ENCODE peak calls at places on chromosomes 4 and X, in nine cellular contexts. C is mammary epithelial cell; B is GM23338; F is left ventricle myocardium inferior; A is mesendoderm; U is H1; Y is cardiac muscle cell; D is CD8-positive, alpha-beta T cell; M is CD4-positive, alpha-beta memory T cell. N is an unnamed sample.

GRCh38 chr4:46124773-46125172 is 919 bp upstream of the GABRG1 start:
- DNase-seq in C (no peak), A (peak; percentile 74), F (no peak), D (no peak), U (peak; percentile 61), B (peak; percentile 83), Y (no peak), M (no peak), N (no peak)

GRCh38 chr4:81436928-81437327 is 34.8 kb downstream of the RASGEF1B start:
- DNase-seq in M (no peak), D (no peak), Y (no peak), B (no peak), C (no peak), F (no peak), U (no peak), A (no peak), N (no peak)

GRCh38 chrX:150879855-150880807 is 18.3 kb downstream of the CD99L2 start:
- DNase-seq in A (no peak), F (no peak), Y (no peak), U (no peak), B (no peak), M (no peak), D (no peak), C (no peak), N (no peak)

GRCh38 chr4:15158410-15159091 is 156.3 kb downstream of the CPEB2 start:
- DNase-seq in M (no peak), D (no peak), Y (no peak), C (no peak), B (peak; percentile 22), U (no peak), A (peak; percentile 65), F (no peak), N (no peak)

GRCh38 chrX:42746606-42747005 is 31.4 kb downstream of the PPP1R2C start:
- DNase-seq in C (no peak), F (no peak), B (no peak), U (no peak), A (no peak), D (no peak), Y (peak; percentile 93), M (no peak), N (no peak)

GRCh38 chr4:2861631-2862436 is 18.2 kb downstream of the ADD1 start:
- DNase-seq in M (no peak), F (no peak), C (no peak), B (no peak), U (peak; percentile 39), D (no peak), Y (no peak), A (no peak), N (no peak)

GRCh38 chr4:3372933-3373465 is 68.8 kb upstream of the HGFAC start:
- DNase-seq in U (no peak), M (no peak), C (no peak), Y (no peak), D (peak; percentile 25), F (peak; percentile 68), B (no peak), A (no peak), N (peak; percentile 83)

GRCh38 chr4:31236635-31237173 is 516.5 kb downstream of the PCDH7 start:
- DNase-seq in A (no peak), M (no peak), C (no peak), U (no peak), Y (no peak), D (no peak), B (no peak), F (no peak), N (no peak)

GRCh38 chr4:156173937-156174336 is 220.3 kb upstream of the CTSO start:
- DNase-seq in A (no peak), D (no peak), C (no peak), B (no peak), Y (no peak), U (no peak), F (no peak), M (no peak), N (no peak)

GRCh38 chr4:156173481-156173880 is 219.8 kb upstream of the CTSO start:
- DNase-seq in Y (no peak), C (no peak), B (no peak), U (no peak), M (no peak), F (no peak), D (no peak), A (no peak), N (no peak)

GRCh38 chr4:156168288-156168687 is 214.6 kb upstream of the CTSO start:
- DNase-seq in U (no peak), M (no peak), B (no peak), D (no peak), A (no peak), Y (no peak), F (no peak), C (no peak), N (no peak)

GRCh38 chr4:156169011-156169410 is 215.3 kb upstream of the CTSO start:
- DNase-seq in U (peak; percentile 46), M (no peak), B (peak; percentile 73), F (peak; percentile 17), Y (peak; percentile 89), C (peak; percentile 80), D (no peak), A (peak; percentile 83), N (peak; percentile 46)

GRCh38 chr4:156169861-156170260 is 216.2 kb upstream of the CTSO start:
- DNase-seq in D (no peak), F (no peak), A (peak; percentile 73), U (no peak), B (peak; percentile 22), C (no peak), M (no peak), Y (no peak), N (no peak)
- H3K27ac ChIP-seq in D (no peak overlapping the region), F (peak overlapping the region; percentile 14), A (no peak overlapping the region), U (no peak overlapping the region), B (no peak overlapping the region), C (no peak overlapping the region), M (no peak overlapping the region), Y (no peak overlapping the region), N (no peak overlapping the region)

DNA sequence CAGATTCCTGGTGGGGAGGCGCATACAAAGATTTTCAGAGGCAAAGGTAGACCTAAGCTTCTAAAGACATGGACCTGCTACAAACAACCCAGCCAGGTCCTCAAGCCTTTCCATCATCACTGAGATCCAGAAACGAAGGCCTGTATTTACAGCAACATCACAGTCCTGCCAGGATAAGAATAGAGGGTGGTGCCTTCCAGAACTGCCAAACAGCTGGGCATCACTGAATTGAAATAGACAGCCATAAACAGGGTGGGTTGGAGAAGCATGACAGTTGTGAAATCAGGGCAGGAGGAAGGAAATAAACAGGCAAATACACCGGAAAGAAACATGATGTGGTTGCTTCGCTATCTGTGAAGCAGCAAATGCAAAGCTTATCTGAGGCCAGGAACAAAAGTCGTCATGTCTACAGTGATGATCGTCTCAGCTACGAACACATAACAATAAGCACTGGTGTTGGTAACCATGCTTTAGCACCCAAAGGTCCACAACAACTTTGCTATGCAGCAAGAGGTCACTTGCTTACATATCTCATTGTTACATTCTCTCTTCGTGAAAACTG is 6.7 kb upstream of the TMEM154 start:
- DNase-seq in U (no peak), B (no peak), C (no peak), Y (no peak), D (no peak), M (peak; percentile 29), F (no peak), A (peak; percentile 63), N (no peak)
- H3K4me3 ChIP-seq in U (no peak overlapping the region), B (no peak overlapping the region), C (no peak overlapping the region), Y (no peak overlapping the region), D (no peak overlapping the region), M (no peak overlapping the region), F (no peak overlapping the region), A (no peak overlapping the region), N (no peak overlapping the region)

GRCh38 chr4:7777871-7778523 is 161.7 kb downstream of the AFAP1 start:
- DNase-seq in F (no peak), A (no peak), D (no peak), B (no peak), M (no peak), C (no peak), Y (no peak), U (no peak), N (peak; percentile 26)

GRCh38 chr4:7780751-7781348 is 158.8 kb downstream of the AFAP1 start:
- DNase-seq in B (no peak), F (no peak), U (no peak), D (no peak), A (no peak), M (no peak), Y (no peak), C (no peak), N (no peak)

GRCh38 chr4:7777017-7777710 is 162.5 kb downstream of the AFAP1 start:
- DNase-seq in C (no peak), Y (no peak), D (no peak), A (no peak), F (no peak), M (no peak), B (no peak), U (no peak), N (peak; percentile 43)

GRCh38 chr4:7779194-7779768 is 160.4 kb downstream of the AFAP1 start:
- DNase-seq in B (no peak), A (no peak), C (no peak), D (no peak), U (no peak), Y (peak; percentile 46), M (no peak), F (no peak), N (peak; percentile 54)

GRCh38 chr4:7778524-7779193 is 161.0 kb downstream of the AFAP1 start:
- DNase-seq in D (no peak), U (no peak), Y (no peak), C (no peak), F (no peak), B (no peak), A (no peak), M (no peak), N (peak; percentile 26)
- H3K36me3 ChIP-seq in D (peaks cover 7% of the 10 kb centered on the region), U (no peaks in the 10 kb centered on the region), Y (peaks cover 10% of the 10 kb centered on the region), C (peaks cover 21% of the 10 kb centered on the region), F (peaks cover 14% of the 10 kb centered on the region), B (peaks cover 7% of the 10 kb centered on the region), A (peaks cover 11% of the 10 kb centered on the region), M (no peaks in the 10 kb centered on the region), N (peaks cover 2% of the 10 kb centered on the region)

GRCh38 chr4:87530868-87531267 is 1.7 kb upstream of the SPARCL1 start:
- DNase-seq in M (no peak), D (no peak), C (peak; percentile 87), A (no peak), U (no peak), F (peak; percentile 67), B (peak; percentile 17), Y (peak; percentile 95), N (peak; percentile 65)

GRCh38 chr4:87524456-87524855 is 4.7 kb downstream of the SPARCL1 start:
- DNase-seq in C (no peak), A (no peak), B (no peak), M (no peak), Y (no peak), F (no peak), U (no peak), D (no peak), N (no peak)

GRCh38 chr4:87525636-87526035 is 3.5 kb downstream of the SPARCL1 start:
- DNase-seq in F (no peak), B (no peak), C (peak; percentile 57), Y (peak; percentile 83), U (no peak), D (no peak), A (no peak), M (no peak), N (no peak)

GRCh38 chr4:87529187-87529586 is at the start of gene SPARCL1:
- DNase-seq in M (no peak), Y (peak; percentile 56), U (no peak), F (peak; percentile 29), B (peak; percentile 23), A (peak; percentile 46), D (no peak), C (no peak), N (no peak)

DNA sequence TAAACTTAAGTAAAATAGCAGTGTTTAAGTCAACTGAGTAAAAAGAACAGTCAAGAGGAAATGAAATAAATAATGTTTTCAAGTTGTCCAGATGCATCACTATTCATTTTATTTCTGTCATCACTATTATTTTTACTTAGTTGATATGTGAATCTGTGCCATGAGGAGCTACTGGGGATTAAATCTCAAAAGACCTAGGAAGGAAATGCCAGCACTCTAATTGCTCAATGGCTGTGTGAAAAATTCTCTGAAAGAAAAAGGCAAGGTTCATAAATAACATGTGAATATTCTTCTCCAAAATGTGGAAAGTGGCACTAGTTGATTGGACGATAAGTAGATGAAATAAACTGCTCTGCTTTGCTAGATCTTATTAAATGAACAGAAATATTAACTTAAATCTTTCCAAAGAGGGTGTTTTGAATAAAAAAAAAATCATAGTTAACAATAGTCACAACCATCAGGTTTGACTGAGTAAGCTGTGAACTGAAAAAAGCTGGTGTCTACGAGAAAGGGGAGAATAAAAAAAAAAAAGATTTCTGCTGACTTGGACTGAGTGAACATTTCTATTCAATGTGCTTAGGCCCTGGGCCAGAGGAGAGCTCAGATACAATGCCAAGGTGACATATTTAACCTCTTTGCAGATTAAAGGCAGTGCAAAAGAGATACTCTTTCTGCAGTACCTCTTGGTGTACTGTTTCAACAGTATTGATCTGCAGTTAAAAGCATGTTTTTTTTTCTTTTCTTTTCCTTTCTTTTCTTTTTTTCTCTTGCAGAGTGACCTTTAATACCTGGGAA is 1.5 kb downstream of the SPARCL1 start:
- DNase-seq in U (no peak), Y (peak; percentile 54), F (peak; percentile 28), A (no peak), B (no peak), M (no peak), D (no peak), C (no peak), N (no peak)
- H3K27ac ChIP-seq in U (no peak overlapping the region), Y (no peak overlapping the region), F (peak overlapping the region; percentile 93), A (no peak overlapping the region), B (no peak overlapping the region), M (no peak overlapping the region), D (no peak overlapping the region), C (no peak overlapping the region), N (peak overlapping the region; percentile 99)

N was measured in aorta.